ENCODE peak calls at places on chromosomes 13 and 19, in eight cellular contexts. Y, E, F, V, R, H, X and M are unnamed samples.

GRCh38 chr13:110316196-110316595 is 9.1 kb downstream of the COL4A2 start:
- DNase-seq in Y (no peak), E (no peak), F (peak; percentile 32), V (no peak), R (no peak), H (no peak), X (no peak), M (no peak)

GRCh38 chr19:34580055-34580336 is 97.0 kb downstream of the SCGB2B2 start:
- DNase-seq in Y (no peak), E (no peak), F (no peak), V (no peak), R (no peak), H (no peak), X (no peak), M (no peak)

GRCh38 chr13:75368167-75368566 is 113.8 kb downstream of the TBC1D4 start:
- DNase-seq in Y (no peak), E (no peak), F (no peak), V (peak; percentile 27), R (no peak), H (no peak), X (no peak), M (no peak)

GRCh38 chr13:42852102-42852501 is 70.7 kb downstream of the FAM216B start:
- DNase-seq in Y (no peak), E (no peak), F (no peak), V (no peak), R (no peak), H (no peak), X (no peak), M (no peak)

GRCh38 chr13:28049880-28050871 is 50.2 kb downstream of the FLT3 start:
- DNase-seq in Y (no peak), E (no peak), F (peak; percentile 66), V (peak; percentile 60), R (no peak), H (no peak), X (no peak), M (no peak)

GRCh38 chr19:48815870-48816501 is 5.2 kb upstream of the BCAT2 start:
- DNase-seq in Y (no peak), E (no peak), F (no peak), V (peak; percentile 78), R (no peak), H (no peak), X (no peak), M (no peak)

GRCh38 chr19:42132030-42132628 is at the start of gene POU2F2:
- DNase-seq in Y (peak; percentile 82), E (peak; percentile 60), F (peak; percentile 71), V (peak; percentile 84), R (peak; percentile 91), H (peak; percentile 69), X (peak; percentile 81), M (no peak)

GRCh38 chr13:105972811-105973590 is 562.5 kb downstream of the EFNB2 start:
- DNase-seq in Y (no peak), E (no peak), F (no peak), V (no peak), R (no peak), H (no peak), X (no peak), M (no peak)

GRCh38 chr19:19420570-19421301 is 15.3 kb downstream of the GATAD2A start:
- DNase-seq in Y (no peak), E (no peak), F (no peak), V (peak; percentile 53), R (no peak), H (no peak), X (peak; percentile 58), M (no peak)

GRCh38 chr13:93231867-93232266 is 5.3 kb downstream of the GPC6 start:
- DNase-seq in Y (no peak), E (no peak), F (no peak), V (no peak), R (no peak), H (no peak), X (no peak), M (no peak)

GRCh38 chr19:40387151-40387550 is 2.8 kb downstream of the HIPK4 start:
- DNase-seq in Y (no peak), E (no peak), F (no peak), V (no peak), R (no peak), H (no peak), X (no peak), M (no peak)

GRCh38 chr13:97279079-97279411 is 56.9 kb downstream of the MBNL2 start:
- DNase-seq in Y (no peak), E (no peak), F (no peak), V (no peak), R (no peak), H (no peak), X (no peak), M (no peak)

GRCh38 chr19:41646589-41647204 is 19.8 kb upstream of the CEACAM4 start:
- DNase-seq in Y (peak; percentile 11), E (peak; percentile 76), F (peak; percentile 76), V (peak; percentile 12), R (peak; percentile 40), H (peak; percentile 47), X (peak; percentile 37), M (peak; percentile 45)

GRCh38 chr13:49436890-49437289 is 7.0 kb downstream of the CAB39L start:
- DNase-seq in Y (no peak), E (no peak), F (no peak), V (no peak), R (no peak), H (no peak), X (no peak), M (no peak)

GRCh38 chr19:45443462-45444317 is 20.0 kb upstream of the ERCC1 start:
- DNase-seq in Y (peak; percentile 30), E (peak; percentile 98), F (peak; percentile 98), V (peak; percentile 81), R (peak; percentile 56), H (no peak), X (peak; percentile 34), M (peak; percentile 88)

GRCh38 chr13:75704194-75704941 is 68.2 kb downstream of the LMO7 start:
- DNase-seq in Y (no peak), E (no peak), F (no peak), V (no peak), R (no peak), H (no peak), X (no peak), M (no peak)

GRCh38 chr19:58170860-58171259 is 12.0 kb upstream of the ZNF274 start:
- DNase-seq in Y (no peak), E (no peak), F (no peak), V (no peak), R (no peak), H (no peak), X (no peak), M (no peak)

GRCh38 chr19:35436477-35437141 is 11.4 kb upstream of the FFAR2 start:
- DNase-seq in Y (no peak), E (no peak), F (no peak), V (peak; percentile 64), R (peak; percentile 55), H (no peak), X (no peak), M (no peak)

GRCh38 chr13:77389617-77389984 is 62.7 kb upstream of the MYCBP2 start:
- DNase-seq in Y (no peak), E (no peak), F (no peak), V (peak; percentile 10), R (no peak), H (no peak), X (no peak), M (no peak)

GRCh38 chr13:28347456-28348371 is 147.2 kb downstream of the FLT1 start:
- DNase-seq in Y (no peak), E (no peak), F (no peak), V (no peak), R (peak; percentile 27), H (no peak), X (no peak), M (no peak)

GRCh38 chr13:76153239-76153638 is 517.1 kb downstream of the LMO7 start:
- DNase-seq in Y (no peak), E (no peak), F (no peak), V (no peak), R (no peak), H (no peak), X (no peak), M (no peak)

GRCh38 chr13:80074143-80074752 is 266.7 kb downstream of the SPRY2 start:
- DNase-seq in Y (no peak), E (no peak), F (peak; percentile 45), V (no peak), R (no peak), H (no peak), X (no peak), M (no peak)

GRCh38 chr13:38348890-38349289 is 761 bp upstream of the UFM1 start:
- DNase-seq in Y (peak; percentile 1), E (no peak), F (no peak), V (peak; percentile 15), R (peak; percentile 28), H (peak; percentile 3), X (no peak), M (no peak)

GRCh38 chr19:3774621-3775373 is 2.8 kb upstream of the RAX2 start:
- DNase-seq in Y (no peak), E (no peak), F (peak; percentile 49), V (no peak), R (no peak), H (no peak), X (no peak), M (peak; percentile 47)

GRCh38 chr19:10718205-10719196 is 622 bp downstream of the DNM2 start:
- DNase-seq in Y (peak; percentile 33), E (peak; percentile 76), F (peak; percentile 77), V (peak; percentile 68), R (peak; percentile 59), H (no peak), X (peak; percentile 36), M (peak; percentile 82)

GRCh38 chr19:29779921-29780320 is 31.9 kb upstream of the CCNE1 start:
- DNase-seq in Y (no peak), E (no peak), F (peak; percentile 79), V (peak; percentile 24), R (no peak), H (no peak), X (no peak), M (no peak)